ENCODE peak calls at places on chromosome 22, in five cellular contexts. One of them, this sample, is unnamed.
A peak's percentile ranks its signal among the peaks of the same experiment; 100 is the strongest.

GRCh38 chr22:49269371-49269770 is 558.3 kb downstream of the BRD1 start:
- DNase-seq in head of caudate nucleus: peak; percentile 13
- DNase-seq in NCI-H2029: no peak
- DNase-seq in NB4: no peak
- DNase-seq in DMS153: no peak
- DNase-seq in this sample: no peak

GRCh38 chr22:19643448-19644313 is 70.6 kb upstream of the SEPTIN5 start:
- DNase-seq in head of caudate nucleus: no peak
- DNase-seq in DMS153: no peak
- DNase-seq in NB4: peak; percentile 83
- DNase-seq in NCI-H2029: no peak
- DNase-seq in this sample: peak; percentile 78

GRCh38 chr22:28582806-28583205 is 96.8 kb downstream of the TTC28 start:
- DNase-seq in DMS153: no peak
- DNase-seq in head of caudate nucleus: no peak
- DNase-seq in NB4: no peak
- DNase-seq in NCI-H2029: no peak
- DNase-seq in this sample: no peak

GRCh38 chr22:45164217-45165123 is 745 bp downstream of the NUP50 start:
- DNase-seq in NCI-H2029: no peak
- DNase-seq in NB4: peak; percentile 54
- DNase-seq in DMS153: no peak
- DNase-seq in head of caudate nucleus: no peak
- DNase-seq in this sample: no peak

GRCh38 chr22:44366372-44367310 is 53.9 kb upstream of the SHISAL1 start:
- DNase-seq in DMS153: no peak
- DNase-seq in NCI-H2029: no peak
- DNase-seq in head of caudate nucleus: no peak
- DNase-seq in NB4: no peak
- DNase-seq in this sample: no peak

GRCh38 chr22:25555506-25556060 is 8.9 kb upstream of the GRK3 start:
- DNase-seq in NB4: no peak
- DNase-seq in head of caudate nucleus: no peak
- DNase-seq in NCI-H2029: no peak
- DNase-seq in DMS153: no peak
- DNase-seq in this sample: no peak

GRCh38 chr22:31615481-31615840 is 46.6 kb downstream of the PISD start:
- DNase-seq in DMS153: no peak
- DNase-seq in NB4: peak; percentile 28
- DNase-seq in NCI-H2029: no peak
- DNase-seq in head of caudate nucleus: no peak
- DNase-seq in this sample: no peak

GRCh38 chr22:40257979-40258378 is 80.3 kb downstream of the TNRC6B start:
- DNase-seq in DMS153: no peak
- DNase-seq in NCI-H2029: no peak
- DNase-seq in head of caudate nucleus: no peak
- DNase-seq in NB4: no peak
- DNase-seq in this sample: no peak

GRCh38 chr22:44047891-44048301 is 23.8 kb downstream of the PARVB start:
- DNase-seq in NCI-H2029: no peak
- DNase-seq in NB4: no peak
- DNase-seq in DMS153: no peak
- DNase-seq in head of caudate nucleus: no peak
- DNase-seq in this sample: no peak

GRCh38 chr22:35421121-35421520 is 21.2 kb downstream of the MCM5 start:
- DNase-seq in NCI-H2029: no peak
- DNase-seq in head of caudate nucleus: no peak
- DNase-seq in NB4: no peak
- DNase-seq in DMS153: no peak
- DNase-seq in this sample: no peak

GRCh38 chr22:44870021-44870420 is 117.6 kb downstream of the ARHGAP8 start:
- DNase-seq in NCI-H2029: no peak
- DNase-seq in head of caudate nucleus: peak; percentile 78
- DNase-seq in NB4: peak; percentile 51
- DNase-seq in DMS153: peak; percentile 32
- DNase-seq in this sample: no peak

GRCh38 chr22:31637375-31637937 is 24.6 kb downstream of the PISD start:
- DNase-seq in DMS153: no peak
- DNase-seq in NCI-H2029: no peak
- DNase-seq in head of caudate nucleus: no peak
- DNase-seq in NB4: peak; percentile 85
- DNase-seq in this sample: peak; percentile 71

GRCh38 chr22:19419464-19420178 is 11.9 kb downstream of the HIRA start:
- DNase-seq in DMS153: no peak
- DNase-seq in NCI-H2029: no peak
- DNase-seq in NB4: peak; percentile 51
- DNase-seq in head of caudate nucleus: no peak
- DNase-seq in this sample: no peak

GRCh38 chr22:33555814-33556522 is 364.3 kb downstream of the LARGE1 start:
- DNase-seq in NCI-H2029: no peak
- DNase-seq in DMS153: no peak
- DNase-seq in NB4: no peak
- DNase-seq in head of caudate nucleus: no peak
- DNase-seq in this sample: no peak

GRCh38 chr22:30250039-30250565 is 3.5 kb upstream of the LIF start:
- DNase-seq in head of caudate nucleus: no peak
- DNase-seq in NB4: no peak
- DNase-seq in NCI-H2029: no peak
- DNase-seq in DMS153: no peak
- DNase-seq in this sample: no peak

GRCh38 chr22:41532908-41533825 is 11.1 kb downstream of the POLR3H start:
- DNase-seq in DMS153: peak; percentile 8
- DNase-seq in NCI-H2029: peak; percentile 40
- DNase-seq in NB4: peak; percentile 73
- DNase-seq in head of caudate nucleus: peak; percentile 85
- DNase-seq in this sample: peak; percentile 53

GRCh38 chr22:39524089-39524752 is 3.9 kb downstream of the ATF4 start:
- DNase-seq in head of caudate nucleus: no peak
- DNase-seq in NB4: no peak
- DNase-seq in DMS153: no peak
- DNase-seq in NCI-H2029: no peak
- DNase-seq in this sample: no peak

GRCh38 chr22:43399338-43399979 is 12.4 kb upstream of the MPPED1 start:
- DNase-seq in head of caudate nucleus: no peak
- DNase-seq in DMS153: peak; percentile 18
- DNase-seq in NCI-H2029: no peak
- DNase-seq in NB4: peak; percentile 37
- DNase-seq in this sample: no peak

GRCh38 chr22:49545606-49546005 is 282.1 kb downstream of the BRD1 start:
- DNase-seq in NCI-H2029: no peak
- DNase-seq in NB4: no peak
- DNase-seq in head of caudate nucleus: peak; percentile 23
- DNase-seq in DMS153: no peak
- DNase-seq in this sample: no peak

GRCh38 chr22:38266120-38266519 is 6.7 kb downstream of the TMEM184B start:
- DNase-seq in NB4: no peak
- DNase-seq in NCI-H2029: no peak
- DNase-seq in head of caudate nucleus: no peak
- DNase-seq in DMS153: no peak
- DNase-seq in this sample: no peak

GRCh38 chr22:30205281-30206115 is 41.1 kb downstream of the LIF start:
- DNase-seq in NB4: peak; percentile 82
- DNase-seq in DMS153: peak; percentile 38
- DNase-seq in head of caudate nucleus: no peak
- DNase-seq in NCI-H2029: peak; percentile 80
- DNase-seq in this sample: no peak

GRCh38 chr22:38792833-38793232 is 1.1 kb downstream of the DNAL4 start:
- DNase-seq in head of caudate nucleus: no peak
- DNase-seq in DMS153: no peak
- DNase-seq in NCI-H2029: no peak
- DNase-seq in NB4: peak; percentile 15
- DNase-seq in this sample: peak; percentile 2

GRCh38 chr22:21593406-21594232 is 26.1 kb downstream of the UBE2L3 start:
- DNase-seq in NB4: no peak
- DNase-seq in NCI-H2029: no peak
- DNase-seq in head of caudate nucleus: no peak
- DNase-seq in DMS153: no peak
- DNase-seq in this sample: no peak

GRCh38 chr22:38353701-38354100 is 36.5 kb upstream of the CSNK1E start:
- DNase-seq in NB4: no peak
- DNase-seq in head of caudate nucleus: no peak
- DNase-seq in DMS153: no peak
- DNase-seq in NCI-H2029: no peak
- DNase-seq in this sample: no peak

GRCh38 chr22:17149073-17149815 is 9.8 kb downstream of the HDHD5 start:
- DNase-seq in NCI-H2029: no peak
- DNase-seq in head of caudate nucleus: no peak
- DNase-seq in NB4: peak; percentile 31
- DNase-seq in DMS153: no peak
- DNase-seq in this sample: no peak

GRCh38 chr22:47686594-47687363 is 924.3 kb downstream of the TBC1D22A start:
- DNase-seq in NB4: no peak
- DNase-seq in NCI-H2029: no peak
- DNase-seq in head of caudate nucleus: no peak
- DNase-seq in DMS153: no peak
- DNase-seq in this sample: no peak

GRCh38 chr22:41551882-41552582 is 7.8 kb upstream of the POLR3H start:
- DNase-seq in DMS153: no peak
- DNase-seq in head of caudate nucleus: no peak
- DNase-seq in NB4: no peak
- DNase-seq in NCI-H2029: no peak
- DNase-seq in this sample: no peak

GRCh38 chr22:20530368-20531153 is 23.2 kb downstream of the MED15 start:
- DNase-seq in head of caudate nucleus: no peak
- DNase-seq in DMS153: no peak
- DNase-seq in NB4: no peak
- DNase-seq in NCI-H2029: no peak
- DNase-seq in this sample: no peak